ENCODE peak calls at places on chromosomes 4 and X, in nine cellular contexts. B, W, Q, M, F, L, G, H and S are unnamed samples.
A peak's percentile ranks its signal among the peaks of the same experiment; 100 is the strongest.

GRCh38 chr4:118270492-118270891 is 82.3 kb downstream of the PRSS12 start:
- DNase-seq in B (no peak), H (no peak), Q (peak; percentile 54), W (no peak), M (peak; percentile 65), L (peak; percentile 72), F (peak; percentile 66), G (peak; percentile 25), S (peak; percentile 71)

GRCh38 chrX:63664083-63664482 is 120.9 kb downstream of the ARHGEF9 start:
- DNase-seq in L (peak; percentile 19), G (no peak), Q (no peak), B (no peak), F (peak; percentile 18), H (no peak), M (peak; percentile 69), W (no peak), S (no peak)

GRCh38 chr4:158940276-158940675 is 162.6 kb upstream of the RAPGEF2 start:
- DNase-seq in H (no peak), L (no peak), F (peak; percentile 69), Q (no peak), W (no peak), M (no peak), B (no peak), G (no peak), S (no peak)

GRCh38 chr4:165472943-165473676 is 94.3 kb downstream of the CPE start:
- DNase-seq in L (no peak), Q (no peak), M (no peak), W (no peak), H (no peak), G (no peak), F (peak; percentile 10), B (no peak), S (peak; percentile 20)

GRCh38 chrX:43500996-43501694 is 155.0 kb upstream of the MAOA start:
- DNase-seq in Q (no peak), W (no peak), L (no peak), G (no peak), M (no peak), B (no peak), F (no peak), H (no peak), S (no peak)

GRCh38 chr4:139030614-139031235 is 15.1 kb downstream of the NOCT start:
- DNase-seq in W (peak; percentile 51), M (peak; percentile 78), H (peak; percentile 52), L (peak; percentile 90), G (peak; percentile 87), Q (peak; percentile 89), F (peak; percentile 88), B (peak; percentile 51), S (peak; percentile 93)

GRCh38 chrX:21678059-21678458 is 19.9 kb upstream of the KLHL34 start:
- DNase-seq in L (no peak), B (no peak), W (no peak), G (no peak), F (peak; percentile 2), Q (no peak), H (no peak), M (no peak), S (no peak)

GRCh38 chr4:183960912-183961569 is 55.9 kb downstream of the STOX2 start:
- DNase-seq in F (no peak), L (no peak), W (no peak), G (no peak), H (no peak), B (no peak), M (no peak), Q (peak; percentile 64), S (no peak)

GRCh38 chr4:168723020-168723419 is 226.2 kb downstream of the PALLD start:
- DNase-seq in F (peak; percentile 77), M (peak; percentile 69), G (no peak), H (no peak), L (peak; percentile 73), Q (peak; percentile 65), B (no peak), W (no peak), S (no peak)